ENCODE peak calls at places on chromosomes 3 and 15, in four cellular contexts. P is H1, F is SK-N-SH, H is K562. I is an unnamed sample.

GRCh38 chr3:186511245-186511644 is 32.9 kb downstream of the CRYGS start:
- DNase-seq in P (no peak), F (no peak), H (no peak), I (no peak)

GRCh38 chr3:116661196-116661595 is 48.4 kb upstream of the TUSC7 start:
- DNase-seq in P (no peak), F (no peak), H (no peak), I (no peak)

GRCh38 chr15:39961051-39961450 is 27.1 kb downstream of the EIF2AK4 start:
- DNase-seq in P (no peak), F (no peak), H (no peak), I (no peak)

GRCh38 chr15:42890161-42890913 is 30.2 kb downstream of the TTBK2 start:
- DNase-seq in P (no peak), F (no peak), H (no peak), I (no peak)

GRCh38 chr3:46027736-46028397 is 584 bp upstream of the XCR1 start:
- DNase-seq in P (no peak), F (no peak), H (peak), I (no peak)

GRCh38 chr3:72590732-72591192 is 257.5 kb downstream of the SHQ1 start:
- DNase-seq in P (no peak), F (no peak), H (no peak), I (peak)

GRCh38 chr3:160184655-160185054 is 40.6 kb upstream of the C3orf80 start:
- DNase-seq in P (no peak), F (no peak), H (no peak), I (no peak)

GRCh38 chr15:79204886-79205285 is 77.6 kb upstream of the ANKRD34C start:
- DNase-seq in P (no peak), F (no peak), H (no peak), I (no peak)

GRCh38 chr15:58564967-58565366 is 133.2 kb downstream of the LIPC start:
- DNase-seq in P (peak), F (no peak), H (no peak), I (no peak)

GRCh38 chr3:43394071-43394501 is 107.7 kb downstream of the SNRK start:
- DNase-seq in P (no peak), F (no peak), H (no peak), I (no peak)

GRCh38 chr3:149042766-149043386 is 43.5 kb downstream of the HLTF start:
- DNase-seq in P (no peak), F (no peak), H (no peak), I (no peak)

GRCh38 chr15:92273286-92273685 is 120.4 kb upstream of the ST8SIA2 start:
- DNase-seq in P (no peak), F (no peak), H (no peak), I (no peak)

GRCh38 chr15:74060251-74060650 is 22.1 kb downstream of the GOLGA6A start:
- DNase-seq in P (no peak), F (no peak), H (no peak), I (peak)

GRCh38 chr15:31488437-31489204 is 162.0 kb downstream of the KLF13 start:
- DNase-seq in P (peak), F (peak), H (peak), I (peak)

GRCh38 chr3:43758826-43759225 is 68.1 kb downstream of the ABHD5 start:
- DNase-seq in P (no peak), F (no peak), H (no peak), I (no peak)

GRCh38 chr3:50617911-50618481 is 1.0 kb downstream of the MAPKAPK3 start:
- DNase-seq in P (no peak), F (no peak), H (no peak), I (no peak)

GRCh38 chr3:188043891-188044290 is 110.1 kb upstream of the LPP start:
- DNase-seq in P (no peak), F (no peak), H (no peak), I (no peak)

GRCh38 chr15:81784751-81785150 is 261.1 kb downstream of the MEX3B start:
- DNase-seq in P (peak), F (no peak), H (no peak), I (no peak)

GRCh38 chr3:126469479-126469878 is 6.2 kb downstream of the ZXDC start:
- DNase-seq in P (no peak), F (no peak), H (no peak), I (no peak)

GRCh38 chr3:39428745-39429201 is 22.3 kb downstream of the RPSA start:
- DNase-seq in P (peak), F (peak), H (no peak), I (no peak)

GRCh38 chr15:70596354-70597055 is 166.9 kb downstream of the UACA start:
- DNase-seq in P (no peak), F (no peak), H (no peak), I (no peak)

GRCh38 chr15:90645873-90646605 is 71.1 kb upstream of the BLM start:
- DNase-seq in P (no peak), F (no peak), H (no peak), I (no peak)

GRCh38 chr3:122149228-122149627 is 34.2 kb upstream of the CASR start:
- DNase-seq in P (no peak), F (no peak), H (no peak), I (no peak)

GRCh38 chr3:86937306-86937791 is 53.6 kb downstream of the VGLL3 start:
- DNase-seq in P (no peak), F (no peak), H (no peak), I (no peak)

GRCh38 chr3:50238549-50239026 is 2.6 kb downstream of the GNAI2 start:
- DNase-seq in P (no peak), F (no peak), H (no peak), I (no peak)

GRCh38 chr3:108414007-108414406 is 96.4 kb downstream of the MYH15 start:
- DNase-seq in P (no peak), F (no peak), H (no peak), I (no peak)

GRCh38 chr3:89446593-89446992 is 339.2 kb downstream of the EPHA3 start:
- DNase-seq in P (no peak), F (no peak), H (no peak), I (no peak)

GRCh38 chr3:158808697-158809096 is 6.8 kb downstream of the MFSD1 start:
- DNase-seq in P (no peak), F (no peak), H (no peak), I (no peak)

GRCh38 chr3:139388961-139389551 is 391 bp downstream of the COPB2 start:
- DNase-seq in P (no peak), F (peak), H (peak), I (no peak)

GRCh38 chr15:38378162-38378560 is 75.8 kb upstream of the FAM98B start:
- DNase-seq in P (no peak), F (no peak), H (no peak), I (no peak)

GRCh38 chr15:93719941-93720351 is 511.4 kb upstream of the MCTP2 start:
- DNase-seq in P (no peak), F (no peak), H (no peak), I (no peak)

GRCh38 chr15:75663931-75664421 is 16.3 kb downstream of the SNX33 start:
- DNase-seq in P (no peak), F (no peak), H (no peak), I (no peak)

GRCh38 chr3:50381315-50381714 is 22.0 kb upstream of the TMEM115 start:
- DNase-seq in P (no peak), F (peak), H (no peak), I (no peak)

GRCh38 chr15:27844018-27844666 is 255.0 kb downstream of the OCA2 start:
- DNase-seq in P (peak), F (no peak), H (no peak), I (no peak)

GRCh38 chr15:100340721-100341661 is 784 bp downstream of the ADAMTS17 start:
- DNase-seq in P (no peak), F (peak), H (no peak), I (peak)

GRCh38 chr3:114155370-114155821 is 23.5 kb downstream of the DRD3 start:
- DNase-seq in P (peak), F (peak), H (peak), I (peak)

GRCh38 chr3:16063603-16064002 is 110.9 kb upstream of the GALNT15 start:
- DNase-seq in P (no peak), F (no peak), H (no peak), I (no peak)

GRCh38 chr3:58117561-58118305 is 93.0 kb downstream of the DNASE1L3 start:
- DNase-seq in P (no peak), F (no peak), H (no peak), I (no peak)

GRCh38 chr15:56051700-56052099 is 58.3 kb upstream of the NEDD4 start:
- DNase-seq in P (no peak), F (no peak), H (no peak), I (no peak)

DNA sequence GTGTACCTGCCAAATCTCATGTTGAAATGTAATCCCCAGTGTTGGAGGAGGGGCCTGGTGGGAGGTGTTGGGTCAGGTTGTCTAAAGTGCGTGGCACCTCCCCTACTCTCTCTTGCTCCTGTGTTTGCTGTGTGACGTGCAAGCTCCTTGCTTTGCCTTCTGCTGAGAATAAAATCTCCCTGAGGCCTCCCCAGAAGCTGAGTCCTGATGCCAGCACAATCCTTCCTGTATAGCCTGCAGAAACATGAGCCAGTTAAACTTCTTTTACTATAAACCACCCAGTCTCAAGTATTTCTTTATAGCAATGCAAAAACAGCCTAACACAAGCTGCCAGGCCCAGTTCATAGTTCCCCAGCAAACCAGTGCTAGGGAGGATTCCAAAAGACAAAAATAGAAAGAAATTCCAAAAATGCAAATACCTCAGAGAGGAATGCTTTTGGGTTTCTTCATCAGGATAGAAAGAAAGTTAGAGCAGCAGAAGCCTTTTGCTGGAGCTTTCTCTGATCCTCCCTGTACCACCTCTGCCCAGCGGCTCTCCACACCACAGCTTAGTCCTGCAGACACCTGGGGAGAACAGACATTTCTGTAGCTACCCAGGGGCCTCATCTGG is 25.9 kb upstream of the CDV3 start:
- DNase-seq in P (no peak), F (no peak), H (no peak), I (no peak)
- TF ChIP-seq TEAD4 in P (no peak), F (peak), H (no peak), I (no peak)

GRCh38 chr3:31906182-31906581 is 74.9 kb downstream of the OSBPL10 start:
- DNase-seq in P (no peak), F (no peak), H (no peak), I (no peak)

GRCh38 chr3:31909455-31909854 is 71.6 kb downstream of the OSBPL10 start:
- DNase-seq in P (no peak), F (no peak), H (no peak), I (no peak)

GRCh38 chr3:31911643-31912042 is 69.4 kb downstream of the OSBPL10 start:
- DNase-seq in P (no peak), F (no peak), H (no peak), I (no peak)

GRCh38 chr3:31911124-31911523 is 69.9 kb downstream of the OSBPL10 start:
- DNase-seq in P (no peak), F (no peak), H (no peak), I (no peak)

GRCh38 chr3:31908391-31909097 is 72.5 kb downstream of the OSBPL10 start:
- DNase-seq in P (no peak), F (no peak), H (no peak), I (no peak)
- TF ChIP-seq CTCF in P (no peak), F (no peak), H (no peak), I (no peak)

GRCh38 chr3:170531054-170531453 is 54.8 kb downstream of the SLC7A14 start:
- DNase-seq in P (no peak), F (no peak), H (peak), I (no peak)
- TF ChIP-seq TEAD4 in P (no peak), F (no peak), H (no peak), I (no peak)

GRCh38 chr15:66504563-66505429 is at the start of the genes RPL4 and ZWILCH:
- DNase-seq in P (peak), F (peak), H (peak), I (peak)
- TF ChIP-seq CTCF in P (no peak), F (no peak), H (no peak), I (no peak)

DNA sequence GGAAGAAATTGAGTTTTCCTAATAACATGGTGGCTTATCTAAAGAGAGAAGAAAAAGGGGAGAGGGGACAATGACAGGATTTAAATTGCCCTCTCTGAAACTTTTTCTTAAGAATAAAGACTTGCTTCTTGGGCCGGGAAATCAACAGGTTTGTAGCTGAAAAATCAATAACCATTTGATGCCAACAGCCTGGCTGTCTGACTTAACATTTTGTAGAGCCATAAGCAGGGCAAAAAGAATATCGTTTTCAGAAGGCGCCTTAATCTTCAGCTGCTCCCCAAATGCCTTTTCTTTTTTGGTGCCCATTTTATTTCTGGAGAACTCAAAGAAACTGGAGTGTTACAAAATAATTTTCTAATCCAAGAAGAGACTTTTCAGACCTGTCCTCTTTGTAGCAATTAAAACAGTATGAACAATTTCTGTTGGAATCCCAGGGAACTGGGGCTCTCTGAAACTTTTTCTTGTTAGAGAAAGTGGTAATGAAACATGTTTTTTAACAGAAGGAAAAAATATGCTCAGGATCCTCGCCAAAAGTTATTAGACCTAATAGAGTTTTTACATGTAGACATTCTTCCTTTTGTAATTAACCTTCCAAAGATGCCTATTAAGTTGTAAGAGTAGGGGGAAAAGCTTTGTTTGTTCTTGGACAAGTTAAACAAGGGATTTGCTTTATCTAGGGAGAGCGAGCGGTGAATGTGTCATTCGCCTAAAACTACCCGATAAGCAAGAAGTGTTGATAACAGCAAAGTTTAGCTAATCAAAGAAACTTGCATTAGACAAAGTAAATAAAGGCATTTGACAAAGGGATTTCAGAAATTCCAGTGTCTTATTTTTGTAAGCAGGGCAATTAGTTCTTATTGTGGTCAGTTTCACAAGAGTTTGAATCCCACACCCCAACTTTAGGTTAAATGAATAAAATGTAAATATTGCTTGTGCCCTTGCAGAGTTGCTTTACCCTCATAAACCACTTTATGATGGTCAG is 2.2 kb downstream of the RARB start:
- DNase-seq in P (no peak), F (no peak), H (no peak), I (no peak)
- TF ChIP-seq TEAD4 in P (no peak), F (no peak), H (no peak), I (no peak)

GRCh38 chr15:33215941-33216872 is 21.7 kb upstream of the FMN1 start:
- DNase-seq in P (no peak), F (no peak), H (peak), I (no peak)
- TF ChIP-seq CTCF in P (no peak), F (peak), H (peak), I (peak)

GRCh38 chr15:43913941-43914340 is 87.1 kb downstream of the WDR76 start:
- DNase-seq in P (no peak), F (no peak), H (no peak), I (no peak)

GRCh38 chr15:43912991-43913927 is 86.5 kb downstream of the WDR76 start:
- DNase-seq in P (no peak), F (no peak), H (peak), I (no peak)

GRCh38 chr15:43908641-43909040 is 81.8 kb downstream of the WDR76 start:
- DNase-seq in P (no peak), F (no peak), H (no peak), I (no peak)

GRCh38 chr15:43912208-43912607 is 85.4 kb downstream of the WDR76 start:
- DNase-seq in P (no peak), F (no peak), H (no peak), I (no peak)

GRCh38 chr15:43911235-43911661 is 84.4 kb downstream of the WDR76 start:
- DNase-seq in P (no peak), F (no peak), H (no peak), I (no peak)
- TF ChIP-seq TEAD4 in P (no peak), F (peak), H (no peak), I (no peak)

GRCh38 chr15:35206060-35206675 is 121.1 kb upstream of the NANOGP8 start:
- DNase-seq in P (peak), F (peak), H (peak), I (no peak)
- TF ChIP-seq CTCF in P (no peak), F (peak), H (peak), I (peak)

GRCh38 chr3:102085431-102086226 is 236.3 kb downstream of the NFKBIZ start:
- DNase-seq in P (no peak), F (no peak), H (no peak), I (no peak)
- TF ChIP-seq TEAD4 in P (no peak), F (no peak), H (no peak), I (no peak)

DNA sequence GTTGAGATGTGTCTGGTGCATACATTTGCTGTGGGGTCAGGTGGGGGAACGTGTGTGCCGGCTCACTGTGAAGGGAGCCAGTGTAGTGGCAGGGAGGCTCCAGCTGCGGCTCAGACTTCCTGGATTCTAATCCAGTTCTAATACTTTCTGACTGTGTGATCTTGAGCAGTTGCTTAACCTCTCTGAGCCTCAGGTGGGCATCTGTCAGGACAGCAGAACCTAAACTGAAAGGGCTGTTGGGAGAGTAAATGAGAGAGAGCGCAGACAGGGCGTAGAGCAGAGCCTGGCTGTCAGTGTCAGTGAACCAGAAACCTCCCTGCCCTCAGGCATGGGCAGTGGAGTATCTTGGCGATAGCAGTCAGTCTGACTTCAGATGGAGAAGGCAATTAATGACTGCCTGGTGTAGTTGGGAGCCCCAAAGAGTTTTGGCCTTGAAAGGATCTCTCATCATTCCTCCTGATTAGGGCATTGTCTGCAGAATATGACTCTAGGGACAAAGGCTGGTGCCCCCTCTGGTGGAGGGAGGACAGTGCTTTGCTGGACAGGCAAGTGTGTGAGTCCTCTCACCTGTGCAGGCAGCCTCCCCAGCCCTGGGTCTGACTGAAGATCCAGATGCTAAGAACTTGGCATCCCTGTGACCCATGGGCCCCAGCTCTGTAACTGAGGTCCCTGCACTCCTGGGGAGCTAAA is 9.6 kb downstream of the KBTBD13 start:
- DNase-seq in P (peak), F (peak), H (peak), I (peak)
- TF ChIP-seq CTCF in P (peak), F (peak), H (peak), I (peak)

I was measured in WTC11.